ENCODE peak calls at places on chromosomes 4 and X, in ten cellular contexts. One of them, this sample, is unnamed.

GRCh38 chr4:65917486-65917885 is 247.2 kb upstream of the EPHA5 start:
- DNase-seq in stimulated activated CD4-positive, alpha-beta T cell treated with anti-CD3 and anti-CD28 coated beads, Interleukin-12 subunit alpha, Interleukin-12 subunit beta, amount 100 ng/mL, for 4 hours: no peak
- DNase-seq in upper lobe of right lung: no peak
- DNase-seq in MCF 10A: peak
- DNase-seq in Karpas-422: no peak
- DNase-seq in fibroblast of gingiva: peak
- DNase-seq in neuronal stem cell: no peak
- DNase-seq in non-pigmented ciliary epithelial cell: peak
- DNase-seq in Caco-2: no peak
- DNase-seq in A549: no peak
- DNase-seq in this sample: no peak

GRCh38 chr4:103012085-103012484 is 7.4 kb downstream of the SLC9B1 start:
- DNase-seq in stimulated activated CD4-positive, alpha-beta T cell treated with anti-CD3 and anti-CD28 coated beads, Interleukin-12 subunit alpha, Interleukin-12 subunit beta, amount 100 ng/mL, for 4 hours: no peak
- DNase-seq in upper lobe of right lung: no peak
- DNase-seq in MCF 10A: peak
- DNase-seq in Karpas-422: no peak
- DNase-seq in fibroblast of gingiva: peak
- DNase-seq in neuronal stem cell: no peak
- DNase-seq in non-pigmented ciliary epithelial cell: no peak
- DNase-seq in Caco-2: no peak
- DNase-seq in A549: no peak
- DNase-seq in this sample: peak

GRCh38 chrX:103063191-103063845 is 653 bp downstream of the BEX1 start:
- DNase-seq in stimulated activated CD4-positive, alpha-beta T cell treated with anti-CD3 and anti-CD28 coated beads, Interleukin-12 subunit alpha, Interleukin-12 subunit beta, amount 100 ng/mL, for 4 hours: no peak
- DNase-seq in upper lobe of right lung: no peak
- DNase-seq in MCF 10A: peak
- DNase-seq in Karpas-422: no peak
- DNase-seq in fibroblast of gingiva: peak
- DNase-seq in neuronal stem cell: peak
- DNase-seq in non-pigmented ciliary epithelial cell: no peak
- DNase-seq in Caco-2: no peak
- DNase-seq in A549: no peak
- DNase-seq in this sample: peak

GRCh38 chr4:189001971-189002450 is 862.8 kb downstream of the TRIML1 start:
- DNase-seq in stimulated activated CD4-positive, alpha-beta T cell treated with anti-CD3 and anti-CD28 coated beads, Interleukin-12 subunit alpha, Interleukin-12 subunit beta, amount 100 ng/mL, for 4 hours: no peak
- DNase-seq in upper lobe of right lung: peak
- DNase-seq in MCF 10A: no peak
- DNase-seq in Karpas-422: no peak
- DNase-seq in fibroblast of gingiva: no peak
- DNase-seq in neuronal stem cell: no peak
- DNase-seq in non-pigmented ciliary epithelial cell: no peak
- DNase-seq in Caco-2: no peak
- DNase-seq in A549: no peak
- DNase-seq in this sample: no peak

GRCh38 chrX:33211356-33212254 is at the start of gene DMD:
- DNase-seq in stimulated activated CD4-positive, alpha-beta T cell treated with anti-CD3 and anti-CD28 coated beads, Interleukin-12 subunit alpha, Interleukin-12 subunit beta, amount 100 ng/mL, for 4 hours: no peak
- DNase-seq in upper lobe of right lung: no peak
- DNase-seq in MCF 10A: peak
- DNase-seq in Karpas-422: no peak
- DNase-seq in fibroblast of gingiva: peak
- DNase-seq in neuronal stem cell: no peak
- DNase-seq in non-pigmented ciliary epithelial cell: no peak
- DNase-seq in Caco-2: peak
- DNase-seq in A549: no peak
- DNase-seq in this sample: no peak

GRCh38 chr4:141731481-141731880 is 95.1 kb downstream of the IL15 start:
- DNase-seq in stimulated activated CD4-positive, alpha-beta T cell treated with anti-CD3 and anti-CD28 coated beads, Interleukin-12 subunit alpha, Interleukin-12 subunit beta, amount 100 ng/mL, for 4 hours: no peak
- DNase-seq in upper lobe of right lung: no peak
- DNase-seq in MCF 10A: no peak
- DNase-seq in Karpas-422: no peak
- DNase-seq in fibroblast of gingiva: no peak
- DNase-seq in neuronal stem cell: no peak
- DNase-seq in non-pigmented ciliary epithelial cell: no peak
- DNase-seq in Caco-2: no peak
- DNase-seq in A549: no peak
- DNase-seq in this sample: no peak

GRCh38 chr4:168803727-168804126 is 206.3 kb downstream of the CBR4 start:
- DNase-seq in stimulated activated CD4-positive, alpha-beta T cell treated with anti-CD3 and anti-CD28 coated beads, Interleukin-12 subunit alpha, Interleukin-12 subunit beta, amount 100 ng/mL, for 4 hours: no peak
- DNase-seq in upper lobe of right lung: no peak
- DNase-seq in MCF 10A: peak
- DNase-seq in Karpas-422: no peak
- DNase-seq in fibroblast of gingiva: peak
- DNase-seq in neuronal stem cell: no peak
- DNase-seq in non-pigmented ciliary epithelial cell: no peak
- DNase-seq in Caco-2: no peak
- DNase-seq in A549: no peak
- DNase-seq in this sample: no peak

GRCh38 chr4:15695240-15695699 is 7.6 kb upstream of the BST1 start:
- DNase-seq in stimulated activated CD4-positive, alpha-beta T cell treated with anti-CD3 and anti-CD28 coated beads, Interleukin-12 subunit alpha, Interleukin-12 subunit beta, amount 100 ng/mL, for 4 hours: no peak
- DNase-seq in upper lobe of right lung: no peak
- DNase-seq in MCF 10A: peak
- DNase-seq in Karpas-422: no peak
- DNase-seq in fibroblast of gingiva: peak
- DNase-seq in neuronal stem cell: peak
- DNase-seq in non-pigmented ciliary epithelial cell: peak
- DNase-seq in Caco-2: no peak
- DNase-seq in A549: peak
- DNase-seq in this sample: no peak

GRCh38 chr4:112370466-112370865 is 73.3 kb downstream of the ALPK1 start:
- DNase-seq in stimulated activated CD4-positive, alpha-beta T cell treated with anti-CD3 and anti-CD28 coated beads, Interleukin-12 subunit alpha, Interleukin-12 subunit beta, amount 100 ng/mL, for 4 hours: no peak
- DNase-seq in upper lobe of right lung: no peak
- DNase-seq in MCF 10A: peak
- DNase-seq in Karpas-422: no peak
- DNase-seq in fibroblast of gingiva: peak
- DNase-seq in neuronal stem cell: no peak
- DNase-seq in non-pigmented ciliary epithelial cell: no peak
- DNase-seq in Caco-2: no peak
- DNase-seq in A549: no peak
- DNase-seq in this sample: no peak

GRCh38 chrX:79107891-79108718 is 36.4 kb upstream of the GPR174 start:
- DNase-seq in stimulated activated CD4-positive, alpha-beta T cell treated with anti-CD3 and anti-CD28 coated beads, Interleukin-12 subunit alpha, Interleukin-12 subunit beta, amount 100 ng/mL, for 4 hours: no peak
- DNase-seq in upper lobe of right lung: no peak
- DNase-seq in MCF 10A: no peak
- DNase-seq in Karpas-422: no peak
- DNase-seq in fibroblast of gingiva: peak
- DNase-seq in neuronal stem cell: no peak
- DNase-seq in non-pigmented ciliary epithelial cell: no peak
- DNase-seq in Caco-2: no peak
- DNase-seq in A549: no peak
- DNase-seq in this sample: no peak

This sample was measured in RPMI8226.